ENCODE peak calls at places on chromosome 1, in four cellular contexts. One of them, this sample, is unnamed.

GRCh38 chr1:23100074-23100748 is 68.4 kb downstream of the LUZP1 start:
- DNase-seq in WTC11: no peak
- DNase-seq in K562: no peak
- DNase-seq in HepG2: peak; percentile 44
- DNase-seq in this sample: peak; percentile 68

GRCh38 chr1:206048582-206048981 is 4.4 kb upstream of the RHEX start:
- DNase-seq in WTC11: no peak
- DNase-seq in K562: no peak
- DNase-seq in HepG2: peak; percentile 86
- DNase-seq in this sample: no peak

GRCh38 chr1:245370905-245371581 is 216.3 kb downstream of the KIF26B start:
- DNase-seq in WTC11: no peak
- DNase-seq in K562: no peak
- DNase-seq in HepG2: no peak
- DNase-seq in this sample: no peak

GRCh38 chr1:168190284-168190884 is 11.6 kb downstream of the TIPRL start:
- DNase-seq in WTC11: no peak
- DNase-seq in K562: no peak
- DNase-seq in HepG2: no peak
- DNase-seq in this sample: no peak

GRCh38 chr1:62962794-62963776 is 179.2 kb downstream of the ATG4C start:
- DNase-seq in WTC11: peak; percentile 85
- DNase-seq in K562: peak; percentile 59
- DNase-seq in HepG2: peak; percentile 30
- DNase-seq in this sample: peak; percentile 37

GRCh38 chr1:183685112-183685713 is 32.1 kb upstream of the APOBEC4 start:
- DNase-seq in WTC11: no peak
- DNase-seq in K562: peak; percentile 79
- DNase-seq in HepG2: peak; percentile 55
- DNase-seq in this sample: peak; percentile 61

GRCh38 chr1:10380594-10381275 is 18.1 kb upstream of the PGD start:
- DNase-seq in WTC11: no peak
- DNase-seq in K562: no peak
- DNase-seq in HepG2: peak; percentile 30
- DNase-seq in this sample: peak; percentile 64

GRCh38 chr1:235513495-235514366 is 9.5 kb upstream of the B3GALNT2 start:
- DNase-seq in WTC11: no peak
- DNase-seq in K562: peak; percentile 54
- DNase-seq in HepG2: peak; percentile 69
- DNase-seq in this sample: peak; percentile 74

GRCh38 chr1:95117207-95118018 is at the start of gene TLCD4:
- DNase-seq in WTC11: peak; percentile 74
- DNase-seq in K562: peak; percentile 82
- DNase-seq in HepG2: peak; percentile 25
- DNase-seq in this sample: peak; percentile 50

GRCh38 chr1:18508084-18508483 is 27.4 kb downstream of the KLHDC7A start:
- DNase-seq in WTC11: no peak
- DNase-seq in K562: no peak
- DNase-seq in HepG2: no peak
- DNase-seq in this sample: no peak

GRCh38 chr1:18504609-18505008 is 23.9 kb downstream of the KLHDC7A start:
- DNase-seq in WTC11: no peak
- DNase-seq in K562: no peak
- DNase-seq in HepG2: no peak
- DNase-seq in this sample: no peak

GRCh38 chr1:18501833-18502232 is 21.1 kb downstream of the KLHDC7A start:
- DNase-seq in WTC11: no peak
- DNase-seq in K562: no peak
- DNase-seq in HepG2: no peak
- DNase-seq in this sample: no peak

GRCh38 chr1:18511469-18511997 is 30.8 kb downstream of the KLHDC7A start:
- DNase-seq in WTC11: peak; percentile 33
- DNase-seq in K562: no peak
- DNase-seq in HepG2: no peak
- DNase-seq in this sample: no peak

DNA sequence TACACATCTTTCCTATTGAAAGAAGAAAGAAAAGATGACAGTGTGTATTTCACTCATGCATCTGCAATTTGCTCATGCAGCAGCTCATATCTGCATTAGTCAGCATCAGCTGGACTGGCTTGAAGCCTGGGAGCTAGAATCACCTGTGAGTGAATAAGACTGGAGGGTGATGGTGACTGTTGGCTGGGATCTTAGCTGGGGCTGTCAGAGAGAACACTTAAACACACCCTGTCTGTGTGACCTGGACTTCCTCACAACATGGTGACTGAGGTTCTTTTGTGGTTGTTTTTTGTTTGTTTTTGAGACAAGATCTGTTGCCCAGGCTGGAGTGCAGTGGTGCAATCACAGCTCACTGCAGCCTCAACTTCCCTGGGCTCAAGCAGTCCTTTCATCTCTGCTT is 24.9 kb downstream of the KLHDC7A start:
- DNase-seq in WTC11: no peak
- DNase-seq in K562: no peak
- DNase-seq in HepG2: no peak
- DNase-seq in this sample: no peak
- TF ChIP-seq HMGXB4 in WTC11: no peak
- TF ChIP-seq HMGXB4 in K562: no peak
- TF ChIP-seq HMGXB4 in HepG2: no peak
- TF ChIP-seq HMGXB4 in this sample: no peak

DNA sequence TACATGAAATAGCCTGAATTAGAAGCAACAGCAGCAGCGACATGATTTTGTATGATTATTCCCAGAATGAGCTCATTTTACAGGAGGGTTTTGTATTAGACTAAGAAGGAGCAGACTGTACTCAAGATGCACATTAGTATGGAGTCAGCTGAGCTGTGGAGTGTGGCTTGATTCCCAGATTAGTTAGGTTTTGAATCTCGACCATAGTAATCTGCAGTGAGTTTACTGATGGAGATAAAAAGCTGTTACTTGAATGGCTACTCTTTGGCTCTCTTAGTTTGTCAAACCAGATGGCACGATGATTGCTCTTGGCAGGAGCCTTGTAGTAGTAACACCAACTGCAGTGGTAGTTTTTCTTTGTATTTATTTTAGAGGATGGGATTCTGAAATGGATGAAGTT is 143.1 kb downstream of the PHTF1 start:
- DNase-seq in WTC11: no peak
- DNase-seq in K562: no peak
- DNase-seq in HepG2: no peak
- DNase-seq in this sample: no peak
- TF ChIP-seq HMGXB4 in WTC11: no peak
- TF ChIP-seq HMGXB4 in K562: no peak
- TF ChIP-seq HMGXB4 in HepG2: no peak
- TF ChIP-seq HMGXB4 in this sample: no peak

GRCh38 chr1:211503542-211503941 is 11.6 kb upstream of the RD3 start:
- DNase-seq in WTC11: no peak
- DNase-seq in K562: no peak
- DNase-seq in HepG2: no peak
- DNase-seq in this sample: no peak

GRCh38 chr1:211497489-211498045 is 5.6 kb upstream of the RD3 start:
- DNase-seq in WTC11: no peak
- DNase-seq in K562: no peak
- DNase-seq in HepG2: no peak
- DNase-seq in this sample: no peak

GRCh38 chr1:211507365-211507764 is 15.4 kb upstream of the RD3 start:
- DNase-seq in WTC11: no peak
- DNase-seq in K562: no peak
- DNase-seq in HepG2: no peak
- DNase-seq in this sample: no peak

DNA sequence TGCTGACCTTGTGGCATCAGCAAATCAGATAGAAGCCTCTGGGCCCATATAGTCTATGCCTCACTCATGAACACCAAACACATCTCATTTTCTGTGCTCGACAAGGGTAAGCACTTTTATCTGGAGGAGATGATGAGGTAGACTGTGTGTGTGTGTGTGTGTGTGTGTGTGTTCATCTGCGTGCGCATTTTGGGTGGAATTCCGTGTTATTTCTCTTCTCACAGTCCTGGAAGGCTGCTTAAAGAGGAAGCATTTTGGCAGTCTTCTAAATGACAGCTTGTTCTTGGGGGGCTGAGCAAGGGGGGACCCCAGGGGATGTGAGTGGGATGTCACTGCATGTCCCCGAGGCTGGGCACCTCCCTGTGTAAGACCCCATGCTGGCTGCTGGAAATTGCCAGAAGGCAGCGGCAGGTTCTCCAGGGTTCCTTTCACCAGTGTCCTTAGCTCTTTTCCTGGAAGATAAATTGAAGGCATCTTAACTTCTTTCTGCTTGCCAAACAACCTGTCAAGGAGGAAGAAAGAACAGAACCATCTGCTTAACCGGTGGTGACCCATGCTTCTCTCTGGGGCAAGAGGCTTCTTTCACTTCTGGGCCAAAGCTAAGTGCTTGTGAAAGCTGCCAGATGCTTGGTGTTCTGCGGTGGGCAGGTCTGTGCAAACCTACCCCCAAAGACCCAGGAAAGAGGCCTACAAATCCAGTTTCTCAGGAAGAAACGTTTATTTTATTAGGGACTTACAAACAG is 9.9 kb upstream of the RD3 start:
- DNase-seq in WTC11: no peak
- DNase-seq in K562: no peak
- DNase-seq in HepG2: no peak
- DNase-seq in this sample: no peak
- TF ChIP-seq HMGXB4 in WTC11: no peak
- TF ChIP-seq HMGXB4 in K562: no peak
- TF ChIP-seq HMGXB4 in HepG2: no peak
- TF ChIP-seq HMGXB4 in this sample: no peak

DNA sequence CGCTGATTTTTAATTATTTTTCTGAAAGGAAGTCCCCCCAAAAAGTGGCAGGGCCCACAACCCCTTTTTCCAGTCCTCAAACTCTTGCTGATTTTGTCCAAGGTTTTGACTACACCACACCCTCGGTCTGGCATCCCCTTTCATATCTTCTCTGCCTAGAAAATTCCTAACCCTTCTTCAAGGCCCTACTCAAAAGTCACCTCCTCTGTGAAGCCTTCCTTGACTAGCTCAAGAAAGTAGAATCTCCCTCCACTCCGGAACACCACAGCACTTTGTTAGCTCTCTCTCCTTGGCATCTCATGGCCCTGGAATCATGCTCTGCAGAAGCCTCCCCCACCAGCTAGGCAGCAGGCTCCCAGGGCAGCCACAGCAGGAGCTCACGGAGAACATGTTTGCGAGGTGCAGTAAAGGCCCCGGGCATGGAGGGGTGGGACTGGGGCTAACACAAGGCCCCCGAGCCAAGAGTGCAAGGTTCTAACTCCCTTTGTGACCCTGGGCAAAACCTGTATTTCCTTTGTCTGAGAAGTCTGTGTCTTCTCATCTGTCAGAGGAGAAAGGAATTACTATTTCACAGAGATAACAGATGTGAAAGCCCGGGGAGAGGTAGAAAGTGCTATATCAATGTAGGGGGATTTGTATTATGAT is 17.7 kb upstream of the S100A7 start:
- DNase-seq in WTC11: no peak
- DNase-seq in K562: no peak
- DNase-seq in HepG2: no peak
- DNase-seq in this sample: no peak
- TF ChIP-seq HMGXB4 in WTC11: no peak
- TF ChIP-seq HMGXB4 in K562: no peak
- TF ChIP-seq HMGXB4 in HepG2: no peak
- TF ChIP-seq HMGXB4 in this sample: no peak

GRCh38 chr1:176029155-176029554 is 177.9 kb downstream of the COP1 start:
- DNase-seq in WTC11: no peak
- DNase-seq in K562: no peak
- DNase-seq in HepG2: no peak
- DNase-seq in this sample: no peak

GRCh38 chr1:176032040-176032645 is 174.9 kb downstream of the COP1 start:
- DNase-seq in WTC11: no peak
- DNase-seq in K562: no peak
- DNase-seq in HepG2: no peak
- DNase-seq in this sample: no peak

GRCh38 chr1:176029609-176030008 is 177.5 kb downstream of the COP1 start:
- DNase-seq in WTC11: no peak
- DNase-seq in K562: no peak
- DNase-seq in HepG2: no peak
- DNase-seq in this sample: no peak

GRCh38 chr1:176033474-176033873 is 173.6 kb downstream of the COP1 start:
- DNase-seq in WTC11: no peak
- DNase-seq in K562: no peak
- DNase-seq in HepG2: no peak
- DNase-seq in this sample: no peak

GRCh38 chr1:176033879-176034278 is 173.2 kb downstream of the COP1 start:
- DNase-seq in WTC11: no peak
- DNase-seq in K562: no peak
- DNase-seq in HepG2: no peak
- DNase-seq in this sample: no peak
- TF ChIP-seq HMGXB4 in WTC11: no peak
- TF ChIP-seq HMGXB4 in K562: no peak
- TF ChIP-seq HMGXB4 in HepG2: no peak
- TF ChIP-seq HMGXB4 in this sample: no peak

DNA sequence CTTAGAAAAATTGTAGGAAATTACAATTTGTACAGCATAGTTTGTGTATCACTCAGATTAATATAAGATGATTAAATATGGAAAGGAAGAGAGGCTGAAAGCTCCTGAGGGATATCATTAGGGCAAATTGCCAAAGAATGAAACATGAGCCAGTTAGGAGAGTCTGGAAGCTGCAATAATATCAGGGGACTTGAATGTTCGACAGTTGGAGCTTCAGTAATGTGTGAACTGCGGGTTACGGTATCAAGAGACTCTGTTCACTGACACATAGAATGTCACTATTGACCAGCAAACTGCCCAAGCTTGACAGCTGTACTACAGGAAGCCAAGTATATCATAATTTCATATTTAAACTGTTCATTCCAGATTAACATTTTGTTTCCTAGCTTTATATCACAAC is 157.2 kb downstream of the DENND1B start:
- DNase-seq in WTC11: no peak
- DNase-seq in K562: no peak
- DNase-seq in HepG2: peak; percentile 6
- DNase-seq in this sample: no peak
- TF ChIP-seq HMGXB4 in WTC11: no peak
- TF ChIP-seq HMGXB4 in K562: no peak
- TF ChIP-seq HMGXB4 in HepG2: no peak
- TF ChIP-seq HMGXB4 in this sample: no peak

DNA sequence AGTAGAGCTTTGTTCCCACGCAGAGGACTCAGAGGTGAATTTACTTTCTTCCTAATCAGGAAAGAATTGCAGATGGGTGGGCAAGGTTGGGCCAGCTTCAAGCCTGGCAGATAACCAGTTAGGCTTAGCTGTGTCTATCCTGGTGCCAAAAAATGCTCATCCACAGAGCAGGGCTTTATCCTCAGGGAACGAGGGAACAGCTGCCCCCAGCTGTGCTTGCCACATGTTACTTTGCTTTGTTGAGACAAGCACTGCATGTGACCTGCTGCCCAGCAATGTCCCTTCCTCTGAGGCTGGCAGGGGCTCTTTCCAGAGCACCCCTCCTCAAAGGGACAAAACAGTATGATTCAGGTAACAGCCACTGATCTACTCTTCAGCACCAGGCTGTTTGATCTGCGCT is 505.1 kb upstream of the USP24 start:
- DNase-seq in WTC11: no peak
- DNase-seq in K562: no peak
- DNase-seq in HepG2: no peak
- DNase-seq in this sample: no peak
- TF ChIP-seq HMGXB4 in WTC11: no peak
- TF ChIP-seq HMGXB4 in K562: no peak
- TF ChIP-seq HMGXB4 in HepG2: no peak
- TF ChIP-seq HMGXB4 in this sample: no peak

GRCh38 chr1:172723251-172723650 is 64.3 kb downstream of the FASLG start:
- DNase-seq in WTC11: no peak
- DNase-seq in K562: no peak
- DNase-seq in HepG2: no peak
- DNase-seq in this sample: no peak
- TF ChIP-seq HMGXB4 in WTC11: no peak
- TF ChIP-seq HMGXB4 in K562: no peak
- TF ChIP-seq HMGXB4 in HepG2: no peak
- TF ChIP-seq HMGXB4 in this sample: no peak

This sample was measured in A549.